ENCODE peak calls at places on chromosome 12, in nine cellular contexts. C is A549, X is cardiac muscle cell, R is pancreas, J is lung, W is thoracic aorta, V is psoas muscle, O is left ventricle myocardium inferior, K is fibroblast of lung. M is an unnamed sample.

GRCh38 chr12:15996254-15996653 is 85.1 kb downstream of the DERA start:
- DNase-seq in C (no peak), R (peak; percentile 32), X (peak; percentile 37), J (no peak), K (peak; percentile 19), W (no peak), V (no peak), O (no peak), M (no peak)

GRCh38 chr12:114685869-114686268 is 1.9 kb upstream of the TBX3 start:
- DNase-seq in R (no peak), W (no peak), O (no peak), C (no peak), X (no peak), J (no peak), K (peak; percentile 76), V (no peak), M (no peak)

GRCh38 chr12:127170271-127171180 is 1096.4 kb upstream of the TMEM132C start:
- DNase-seq in R (no peak), W (no peak), J (no peak), V (peak; percentile 33), X (no peak), C (no peak), K (no peak), O (no peak), M (no peak)

GRCh38 chr12:5969974-5970690 is 25.1 kb upstream of the ANO2 start:
- DNase-seq in W (no peak), J (no peak), O (no peak), C (no peak), K (no peak), V (no peak), R (no peak), X (no peak), M (peak; percentile 10)

GRCh38 chr12:16299403-16299802 is 21.9 kb upstream of the SLC15A5 start:
- DNase-seq in X (no peak), C (no peak), V (peak; percentile 21), J (no peak), K (no peak), O (no peak), W (no peak), R (no peak), M (peak; percentile 62)

GRCh38 chr12:27018071-27018470 is 3.9 kb upstream of the TM7SF3 start:
- DNase-seq in O (no peak), C (no peak), V (no peak), R (no peak), J (no peak), K (no peak), X (peak; percentile 7), W (no peak), M (no peak)

GRCh38 chr12:122051231-122051876 is 27.2 kb upstream of the MLXIP start:
- DNase-seq in C (no peak), J (no peak), W (no peak), O (peak; percentile 56), V (no peak), X (no peak), K (peak; percentile 61), R (peak; percentile 73), M (no peak)

GRCh38 chr12:103780093-103780440 is 61.0 kb downstream of the NT5DC3 start:
- DNase-seq in C (no peak), R (no peak), J (no peak), O (no peak), X (no peak), K (peak; percentile 20), V (no peak), W (no peak), M (no peak)

GRCh38 chr12:76688001-76688400 is 75.9 kb upstream of the ZDHHC17 start:
- DNase-seq in J (no peak), X (no peak), V (no peak), K (peak; percentile 56), R (no peak), W (no peak), O (no peak), C (no peak), M (no peak)

GRCh38 chr12:106178582-106178981 is 39.8 kb upstream of the NUAK1 start:
- DNase-seq in O (no peak), K (no peak), V (no peak), W (no peak), R (no peak), X (peak; percentile 38), J (no peak), C (no peak), M (no peak)

DNA sequence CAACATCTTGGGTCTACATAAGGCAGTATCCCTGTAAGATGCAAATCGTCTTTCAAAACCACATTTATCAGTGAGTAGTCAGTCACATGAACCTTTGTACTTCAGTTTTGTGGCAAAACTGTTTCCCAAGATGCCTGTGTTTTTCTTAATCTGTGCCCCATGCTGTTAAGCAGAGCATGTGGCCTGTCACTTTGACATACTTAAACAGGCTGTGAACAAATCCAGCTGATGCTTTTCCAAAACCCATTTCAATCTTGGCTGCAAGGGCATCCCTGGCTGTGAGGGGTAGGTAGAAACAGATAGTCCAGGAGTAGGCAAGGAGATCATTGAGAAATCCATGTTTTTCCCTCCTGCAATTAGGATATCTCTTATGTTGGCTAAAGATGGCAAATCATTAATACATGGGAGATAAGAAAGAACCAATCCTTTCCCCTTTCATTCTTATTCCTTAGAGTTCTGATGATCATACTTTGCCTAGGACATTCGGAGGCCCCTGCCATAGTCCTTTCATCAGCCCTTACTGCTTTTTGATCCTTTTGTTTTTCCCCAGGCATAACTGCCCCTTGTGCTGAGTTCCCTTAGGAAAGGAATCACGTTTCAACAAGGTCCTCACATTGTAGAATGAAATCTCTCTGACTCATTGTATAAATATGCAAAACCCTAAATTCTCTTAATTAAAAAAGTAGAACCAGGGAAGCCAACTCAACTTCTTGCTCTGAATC is 121.1 kb upstream of the EEA1 start:
- DNase-seq in K (peak; percentile 74), W (no peak), C (no peak), R (no peak), X (no peak), V (no peak), J (no peak), O (no peak), M (no peak)
- H3K4me3 ChIP-seq in K (no peak overlapping the region), W (no peak overlapping the region), C (no peak overlapping the region), R (no peak overlapping the region), X (no peak overlapping the region), V (no peak overlapping the region), J (no peak overlapping the region), O (no peak overlapping the region), M (no peak overlapping the region)

GRCh38 chr12:69440016-69440415 is 30.2 kb upstream of the FRS2 start:
- DNase-seq in O (no peak), C (no peak), J (no peak), W (no peak), K (no peak), V (no peak), X (no peak), R (no peak), M (no peak)

GRCh38 chr12:69438539-69438938 is 31.6 kb upstream of the FRS2 start:
- DNase-seq in J (no peak), O (no peak), X (no peak), W (no peak), C (no peak), K (no peak), R (no peak), V (no peak), M (no peak)

GRCh38 chr12:69435644-69436043 is 34.5 kb upstream of the FRS2 start:
- DNase-seq in K (peak; percentile 12), J (no peak), C (no peak), X (no peak), V (no peak), W (no peak), O (no peak), R (no peak), M (no peak)

GRCh38 chr12:69433653-69434052 is 36.5 kb upstream of the FRS2 start:
- DNase-seq in R (no peak), O (no peak), X (no peak), K (no peak), J (no peak), W (no peak), C (no peak), V (no peak), M (no peak)

GRCh38 chr12:69437073-69437472 is 33.1 kb upstream of the FRS2 start:
- DNase-seq in J (no peak), V (no peak), W (no peak), C (no peak), O (no peak), X (no peak), K (no peak), R (no peak), M (no peak)
- H3K27ac ChIP-seq in J (no peak overlapping the region), V (no peak overlapping the region), W (no peak overlapping the region), C (no peak overlapping the region), O (no peak overlapping the region), X (peak overlapping the region; percentile 47), K (no peak overlapping the region), R (no peak overlapping the region), M (no peak overlapping the region)

DNA sequence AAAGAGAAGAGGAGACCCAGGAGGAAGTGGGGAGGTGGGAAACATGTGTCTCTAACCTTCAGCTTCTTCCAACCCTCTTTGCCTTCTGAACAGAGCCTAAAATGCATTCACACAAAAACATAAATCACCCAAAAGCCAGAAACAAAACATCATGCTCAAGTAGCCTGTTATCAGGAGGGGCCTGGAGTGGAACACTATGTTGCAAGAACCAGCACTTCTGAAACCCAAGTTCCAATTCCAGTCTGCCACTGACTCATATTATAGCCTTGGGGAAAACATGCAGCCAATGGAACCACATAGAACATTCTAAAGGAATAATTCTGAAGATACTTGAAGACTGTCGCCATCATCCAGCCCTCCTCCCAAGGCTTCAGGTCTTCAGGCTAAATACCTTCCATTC is 169.8 kb upstream of the PLXNC1 start:
- DNase-seq in R (no peak), V (no peak), J (peak; percentile 57), C (no peak), W (no peak), K (peak; percentile 78), O (no peak), X (no peak), M (no peak)
- TF ChIP-seq CTCF in R (no peak), V (no peak), J (no peak), C (no peak), W (no peak), K (no peak), O (no peak), X (no peak), M (no peak)

DNA sequence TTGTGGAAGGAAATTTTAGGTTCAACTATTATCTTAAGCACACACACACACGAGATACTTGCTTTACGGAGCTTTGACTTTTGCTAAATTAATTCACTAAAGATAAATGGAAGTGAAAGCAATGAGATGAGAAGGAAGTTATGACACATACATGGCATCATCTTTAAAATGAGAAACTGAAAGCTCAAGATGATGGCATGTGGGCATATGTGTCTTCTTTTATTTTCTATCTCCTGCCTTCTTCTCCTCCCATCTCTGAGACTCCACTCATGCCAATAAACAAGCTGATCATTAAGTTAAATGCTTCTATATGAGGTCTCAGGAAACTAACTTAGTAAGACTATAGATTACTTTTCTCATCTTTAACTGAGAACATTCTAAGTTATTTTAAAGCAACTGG is 216.7 kb downstream of the MED13L start:
- DNase-seq in X (no peak), J (no peak), W (no peak), O (no peak), R (no peak), V (no peak), C (no peak), K (peak; percentile 25), M (no peak)
- H3K4me3 ChIP-seq in X (no peak overlapping the region), J (no peak overlapping the region), W (no peak overlapping the region), O (no peak overlapping the region), R (no peak overlapping the region), V (no peak overlapping the region), C (no peak overlapping the region), K (no peak overlapping the region), M (no peak overlapping the region)